ENCODE peak calls at places on chromosomes 2 and 18, in seven cellular contexts. One of them, this sample, is unnamed.

GRCh38 chr2:24313744-24314632 is 46.3 kb downstream of the ITSN2 start:
- DNase-seq in K562: no peak
- DNase-seq in mucosa of descending colon: no peak
- DNase-seq in cardiac fibroblast: no peak
- DNase-seq in A549: no peak
- DNase-seq in kidney epithelial cell: peak
- DNase-seq in HFF-Myc: no peak
- DNase-seq in this sample: no peak

GRCh38 chr2:161170917-161171594 is 10.8 kb downstream of the TANK start:
- DNase-seq in K562: no peak
- DNase-seq in mucosa of descending colon: no peak
- DNase-seq in cardiac fibroblast: peak
- DNase-seq in A549: no peak
- DNase-seq in kidney epithelial cell: no peak
- DNase-seq in HFF-Myc: no peak
- DNase-seq in this sample: no peak

GRCh38 chr2:128069769-128070168 is 21.2 kb upstream of the UGGT1 start:
- DNase-seq in K562: no peak
- DNase-seq in mucosa of descending colon: no peak
- DNase-seq in cardiac fibroblast: peak
- DNase-seq in A549: peak
- DNase-seq in kidney epithelial cell: no peak
- DNase-seq in HFF-Myc: no peak
- DNase-seq in this sample: no peak

GRCh38 chr18:39453882-39454281 is 1888.3 kb upstream of the CELF4 start:
- DNase-seq in K562: no peak
- DNase-seq in mucosa of descending colon: no peak
- DNase-seq in cardiac fibroblast: peak
- DNase-seq in A549: no peak
- DNase-seq in kidney epithelial cell: no peak
- DNase-seq in HFF-Myc: no peak
- DNase-seq in this sample: no peak

GRCh38 chr2:65364986-65365733 is 67.2 kb downstream of the SPRED2 start:
- DNase-seq in K562: no peak
- DNase-seq in mucosa of descending colon: no peak
- DNase-seq in cardiac fibroblast: no peak
- DNase-seq in A549: no peak
- DNase-seq in kidney epithelial cell: no peak
- DNase-seq in HFF-Myc: no peak
- DNase-seq in this sample: no peak

GRCh38 chr2:241393524-241394196 is 37.6 kb downstream of the FARP2 start:
- DNase-seq in K562: no peak
- DNase-seq in mucosa of descending colon: no peak
- DNase-seq in cardiac fibroblast: no peak
- DNase-seq in A549: no peak
- DNase-seq in kidney epithelial cell: no peak
- DNase-seq in HFF-Myc: no peak
- DNase-seq in this sample: no peak

GRCh38 chr18:73708596-73708995 is 439.0 kb downstream of the FBXO15 start:
- DNase-seq in K562: no peak
- DNase-seq in mucosa of descending colon: no peak
- DNase-seq in cardiac fibroblast: no peak
- DNase-seq in A549: no peak
- DNase-seq in kidney epithelial cell: no peak
- DNase-seq in HFF-Myc: no peak
- DNase-seq in this sample: no peak

GRCh38 chr2:107380912-107381311 is 445.8 kb upstream of the RGPD4 start:
- DNase-seq in K562: no peak
- DNase-seq in mucosa of descending colon: no peak
- DNase-seq in cardiac fibroblast: no peak
- DNase-seq in A549: no peak
- DNase-seq in kidney epithelial cell: no peak
- DNase-seq in HFF-Myc: no peak
- DNase-seq in this sample: no peak

GRCh38 chr2:43169091-43169936 is 57.1 kb downstream of the ZFP36L2 start:
- DNase-seq in K562: no peak
- DNase-seq in mucosa of descending colon: peak
- DNase-seq in cardiac fibroblast: no peak
- DNase-seq in A549: peak
- DNase-seq in kidney epithelial cell: peak
- DNase-seq in HFF-Myc: no peak
- DNase-seq in this sample: no peak

GRCh38 chr2:110858135-110858737 is 125.9 kb downstream of the ACOXL start:
- DNase-seq in K562: no peak
- DNase-seq in mucosa of descending colon: no peak
- DNase-seq in cardiac fibroblast: no peak
- DNase-seq in A549: no peak
- DNase-seq in kidney epithelial cell: no peak
- DNase-seq in HFF-Myc: no peak
- DNase-seq in this sample: no peak

GRCh38 chr2:41940715-41941114 is 107.1 kb upstream of the PKDCC start:
- DNase-seq in K562: peak
- DNase-seq in mucosa of descending colon: no peak
- DNase-seq in cardiac fibroblast: peak
- DNase-seq in A549: no peak
- DNase-seq in kidney epithelial cell: no peak
- DNase-seq in HFF-Myc: no peak
- DNase-seq in this sample: no peak

GRCh38 chr2:232431705-232432590 is 24.0 kb upstream of the ALPI start:
- DNase-seq in K562: no peak
- DNase-seq in mucosa of descending colon: no peak
- DNase-seq in cardiac fibroblast: no peak
- DNase-seq in A549: no peak
- DNase-seq in kidney epithelial cell: no peak
- DNase-seq in HFF-Myc: no peak
- DNase-seq in this sample: no peak

GRCh38 chr2:66578067-66578852 is 143.3 kb downstream of the MEIS1 start:
- DNase-seq in K562: no peak
- DNase-seq in mucosa of descending colon: peak
- DNase-seq in cardiac fibroblast: no peak
- DNase-seq in A549: no peak
- DNase-seq in kidney epithelial cell: no peak
- DNase-seq in HFF-Myc: no peak
- DNase-seq in this sample: no peak

GRCh38 chr2:241584446-241584845 is 25.9 kb downstream of the BOK start:
- DNase-seq in K562: peak
- DNase-seq in mucosa of descending colon: peak
- DNase-seq in cardiac fibroblast: no peak
- DNase-seq in A549: peak
- DNase-seq in kidney epithelial cell: no peak
- DNase-seq in HFF-Myc: peak
- DNase-seq in this sample: no peak

GRCh38 chr2:50722828-50723227 is 309.1 kb downstream of the NRXN1 start:
- DNase-seq in K562: no peak
- DNase-seq in mucosa of descending colon: no peak
- DNase-seq in cardiac fibroblast: no peak
- DNase-seq in A549: no peak
- DNase-seq in kidney epithelial cell: no peak
- DNase-seq in HFF-Myc: no peak
- DNase-seq in this sample: no peak

GRCh38 chr2:188414869-188415753 is 123.4 kb downstream of the GULP1 start:
- DNase-seq in K562: no peak
- DNase-seq in mucosa of descending colon: no peak
- DNase-seq in cardiac fibroblast: peak
- DNase-seq in A549: peak
- DNase-seq in kidney epithelial cell: no peak
- DNase-seq in HFF-Myc: no peak
- DNase-seq in this sample: no peak

GRCh38 chr18:28905509-28905908 is 728.6 kb upstream of the CDH2 start:
- DNase-seq in K562: no peak
- DNase-seq in mucosa of descending colon: no peak
- DNase-seq in cardiac fibroblast: peak
- DNase-seq in A549: no peak
- DNase-seq in kidney epithelial cell: no peak
- DNase-seq in HFF-Myc: peak
- DNase-seq in this sample: no peak

GRCh38 chr18:57438669-57439616 is 3.8 kb downstream of the ONECUT2 start:
- DNase-seq in K562: no peak
- DNase-seq in mucosa of descending colon: no peak
- DNase-seq in cardiac fibroblast: no peak
- DNase-seq in A549: peak
- DNase-seq in kidney epithelial cell: no peak
- DNase-seq in HFF-Myc: no peak
- DNase-seq in this sample: no peak

DNA sequence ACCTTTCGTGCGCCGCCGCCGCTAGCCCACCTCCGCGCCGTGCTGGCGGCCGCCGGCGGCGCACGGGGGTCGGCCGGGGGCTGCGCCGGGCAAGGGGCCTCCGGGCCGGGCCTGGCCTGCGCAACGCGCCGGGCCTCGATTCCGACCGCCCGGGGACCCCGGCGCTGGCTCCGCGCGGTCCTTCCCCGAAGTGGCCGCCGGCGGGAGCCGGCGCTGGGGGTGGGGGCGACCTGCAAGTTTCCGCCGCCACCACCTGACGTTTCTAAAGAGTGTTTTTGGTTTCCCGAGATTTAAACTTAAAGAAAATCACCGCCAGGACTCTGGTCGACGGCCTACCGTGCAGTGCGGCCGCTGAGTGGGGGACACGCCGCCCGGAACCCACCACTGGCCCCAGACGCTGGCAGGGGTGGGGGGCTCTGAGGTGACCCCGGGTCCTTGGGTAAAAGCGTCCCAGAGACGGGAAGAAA is 3.8 kb upstream of the GATA6 start:
- DNase-seq in K562: no peak
- DNase-seq in mucosa of descending colon: no peak
- DNase-seq in cardiac fibroblast: peak
- DNase-seq in A549: no peak
- DNase-seq in kidney epithelial cell: no peak
- DNase-seq in HFF-Myc: no peak
- DNase-seq in this sample: no peak
- H3K4me3 ChIP-seq in K562: no peak
- H3K4me3 ChIP-seq in mucosa of descending colon: peak
- H3K4me3 ChIP-seq in cardiac fibroblast: no peak
- H3K4me3 ChIP-seq in A549: no peak
- H3K4me3 ChIP-seq in kidney epithelial cell: no peak
- H3K4me3 ChIP-seq in HFF-Myc: no peak
- H3K4me3 ChIP-seq in this sample: no peak

DNA sequence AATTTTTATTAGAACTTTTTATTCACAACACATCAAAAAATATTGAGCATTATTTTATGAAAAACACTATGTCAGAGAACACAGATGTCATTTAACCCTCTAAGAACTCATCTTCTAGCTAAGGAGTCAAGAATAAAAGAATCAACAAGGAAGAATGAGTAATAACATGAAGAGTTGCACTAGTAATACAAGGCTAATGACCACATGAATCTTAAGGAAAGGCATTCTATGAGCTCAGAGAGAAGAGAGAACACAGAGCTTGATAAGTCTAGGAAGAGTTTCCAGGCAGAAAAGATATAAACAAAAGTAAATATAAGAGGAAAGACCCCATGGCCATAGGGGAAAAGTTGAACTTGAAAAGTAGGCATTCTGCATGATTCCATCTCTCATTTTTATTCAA is 166.5 kb downstream of the MAIP1 start:
- DNase-seq in K562: no peak
- DNase-seq in mucosa of descending colon: no peak
- DNase-seq in cardiac fibroblast: no peak
- DNase-seq in A549: no peak
- DNase-seq in kidney epithelial cell: no peak
- DNase-seq in HFF-Myc: no peak
- DNase-seq in this sample: no peak
- TF ChIP-seq CTCF in K562: no peak
- TF ChIP-seq CTCF in mucosa of descending colon: no peak
- TF ChIP-seq CTCF in cardiac fibroblast: no peak
- TF ChIP-seq CTCF in A549: no peak
- TF ChIP-seq CTCF in kidney epithelial cell: no peak
- TF ChIP-seq CTCF in HFF-Myc: no peak
- TF ChIP-seq CTCF in this sample: no peak

GRCh38 chr2:133726906-133727305 is 158.6 kb upstream of the NCKAP5 start:
- DNase-seq in K562: no peak
- DNase-seq in mucosa of descending colon: no peak
- DNase-seq in cardiac fibroblast: peak
- DNase-seq in A549: no peak
- DNase-seq in kidney epithelial cell: no peak
- DNase-seq in HFF-Myc: no peak
- DNase-seq in this sample: no peak
- H3K4me3 ChIP-seq in K562: no peak
- H3K4me3 ChIP-seq in mucosa of descending colon: no peak
- H3K4me3 ChIP-seq in cardiac fibroblast: peak
- H3K4me3 ChIP-seq in A549: no peak
- H3K4me3 ChIP-seq in kidney epithelial cell: no peak
- H3K4me3 ChIP-seq in HFF-Myc: no peak
- H3K4me3 ChIP-seq in this sample: no peak

GRCh38 chr18:27685807-27686412 is 491.0 kb downstream of the CDH2 start:
- DNase-seq in K562: peak
- DNase-seq in mucosa of descending colon: no peak
- DNase-seq in cardiac fibroblast: peak
- DNase-seq in A549: peak
- DNase-seq in kidney epithelial cell: no peak
- DNase-seq in HFF-Myc: peak
- DNase-seq in this sample: no peak
- TF ChIP-seq CTCF in K562: peak
- TF ChIP-seq CTCF in mucosa of descending colon: no peak
- TF ChIP-seq CTCF in cardiac fibroblast: peak
- TF ChIP-seq CTCF in A549: peak
- TF ChIP-seq CTCF in kidney epithelial cell: peak
- TF ChIP-seq CTCF in HFF-Myc: peak
- TF ChIP-seq CTCF in this sample: peak

DNA sequence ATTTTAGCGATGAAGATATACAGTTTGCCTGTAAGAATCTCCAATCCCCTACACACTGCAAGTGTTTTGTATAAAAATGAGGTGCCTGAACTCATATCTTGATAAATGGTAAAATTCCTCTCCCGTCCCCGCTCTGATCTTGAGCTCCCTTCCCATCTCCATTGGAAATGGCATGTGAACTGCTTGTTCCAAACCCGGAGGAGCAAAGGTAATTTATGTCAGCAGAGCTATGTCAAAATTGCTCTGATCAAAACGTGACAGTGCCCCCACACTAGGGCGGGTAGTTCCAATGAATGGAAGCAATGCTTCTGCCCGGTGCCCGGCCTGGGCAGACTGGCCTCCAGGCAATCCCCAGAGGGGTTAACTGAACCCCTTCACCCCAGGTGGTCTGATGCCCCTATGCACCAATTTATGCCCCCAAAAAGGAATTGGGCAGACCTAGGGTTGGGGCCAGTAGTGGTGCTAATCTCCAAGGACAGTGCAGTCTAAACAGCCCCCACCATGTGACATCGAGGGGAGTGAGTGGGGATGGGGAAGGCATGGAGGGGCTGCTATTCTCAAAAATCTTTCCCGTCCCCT is 3.6 kb upstream of the GMPPA start:
- DNase-seq in K562: no peak
- DNase-seq in mucosa of descending colon: no peak
- DNase-seq in cardiac fibroblast: no peak
- DNase-seq in A549: no peak
- DNase-seq in kidney epithelial cell: no peak
- DNase-seq in HFF-Myc: no peak
- DNase-seq in this sample: no peak
- H3K4me3 ChIP-seq in K562: no peak
- H3K4me3 ChIP-seq in mucosa of descending colon: no peak
- H3K4me3 ChIP-seq in cardiac fibroblast: no peak
- H3K4me3 ChIP-seq in A549: no peak
- H3K4me3 ChIP-seq in kidney epithelial cell: no peak
- H3K4me3 ChIP-seq in HFF-Myc: no peak
- H3K4me3 ChIP-seq in this sample: no peak